ENCODE peak calls at places on chromosomes 3 and 15, in six cellular contexts. H is CD4-positive, alpha-beta T cell; C is D341Med; F is activated CD4-positive, alpha-beta T cell treated with anti-CD3 and anti-CD28 coated beads, Interleukin-2, amount 50 U/mL, for 1 hour; O is GM19239; I is globus pallidus. V is an unnamed sample.

GRCh38 chr15:92385096-92385495 is 8.6 kb upstream of the ST8SIA2 start:
- DNase-seq in H (no peak), C (no peak), F (no peak), O (no peak), I (no peak), V (no peak)

GRCh38 chr3:124529826-124530571 is 200.3 kb upstream of the UMPS start:
- DNase-seq in H (no peak), C (no peak), F (no peak), O (no peak), I (peak), V (no peak)

GRCh38 chr3:4828279-4829030 is 150.8 kb upstream of the BHLHE40 start:
- DNase-seq in H (no peak), C (no peak), F (no peak), O (no peak), I (no peak), V (no peak)

GRCh38 chr15:77599357-77599756 is 33.4 kb downstream of the LINGO1 start:
- DNase-seq in H (no peak), C (no peak), F (no peak), O (no peak), I (no peak), V (no peak)

GRCh38 chr3:47527952-47528718 is 14.6 kb upstream of the ELP6 start:
- DNase-seq in H (no peak), C (no peak), F (no peak), O (no peak), I (no peak), V (no peak)

GRCh38 chr15:101348643-101349496 is 53.8 kb upstream of the SNRPA1 start:
- DNase-seq in H (no peak), C (no peak), F (no peak), O (no peak), I (no peak), V (peak)

GRCh38 chr3:138767498-138768104 is 67.1 kb downstream of the PIK3CB start:
- DNase-seq in H (no peak), C (no peak), F (no peak), O (no peak), I (no peak), V (no peak)

GRCh38 chr3:175392653-175393052 is 533.5 kb downstream of the NAALADL2 start:
- DNase-seq in H (no peak), C (no peak), F (no peak), O (no peak), I (no peak), V (no peak)

GRCh38 chr3:105688821-105689220 is 180.0 kb downstream of the CBLB start:
- DNase-seq in H (no peak), C (no peak), F (no peak), O (no peak), I (no peak), V (no peak)

GRCh38 chr3:37752661-37753055 is 109.0 kb upstream of the CTDSPL start:
- DNase-seq in H (no peak), C (no peak), F (no peak), O (no peak), I (no peak), V (no peak)

GRCh38 chr3:8458711-8459110 is 42.9 kb upstream of the LMCD1 start:
- DNase-seq in H (no peak), C (no peak), F (no peak), O (no peak), I (no peak), V (no peak)

GRCh38 chr3:127339943-127340861 is 52.4 kb upstream of the PRR20G start:
- DNase-seq in H (no peak), C (peak), F (no peak), O (no peak), I (no peak), V (no peak)

GRCh38 chr3:122560680-122561079 is 3.4 kb downstream of the PARP9 start:
- DNase-seq in H (peak), C (peak), F (peak), O (peak), I (peak), V (peak)

GRCh38 chr15:48244923-48245322 is 38.8 kb downstream of the SLC12A1 start:
- DNase-seq in H (no peak), C (no peak), F (no peak), O (no peak), I (no peak), V (no peak)

GRCh38 chr3:50271314-50272072 is 2.5 kb downstream of the SEMA3B start:
- DNase-seq in H (no peak), C (no peak), F (no peak), O (no peak), I (no peak), V (no peak)

GRCh38 chr15:81886080-81886479 is 159.7 kb downstream of the MEX3B start:
- DNase-seq in H (no peak), C (no peak), F (no peak), O (no peak), I (no peak), V (no peak)

GRCh38 chr3:51353566-51354140 is 31.4 kb upstream of the MANF start:
- DNase-seq in H (no peak), C (no peak), F (no peak), O (no peak), I (no peak), V (no peak)

GRCh38 chr3:58308728-58309127 is 2.4 kb downstream of the HTD2 start:
- DNase-seq in H (no peak), C (no peak), F (no peak), O (no peak), I (no peak), V (no peak)

GRCh38 chr3:10182950-10183349 is 18.2 kb downstream of the IRAK2 start:
- DNase-seq in H (no peak), C (no peak), F (no peak), O (no peak), I (no peak), V (no peak)

GRCh38 chr15:89366656-89367393 is 32.2 kb upstream of the POLG start:
- DNase-seq in H (no peak), C (no peak), F (no peak), O (no peak), I (no peak), V (no peak)

GRCh38 chr3:64163755-64164148 is 61.5 kb downstream of the PRICKLE2 start:
- DNase-seq in H (no peak), C (no peak), F (no peak), O (no peak), I (no peak), V (no peak)

GRCh38 chr3:5038243-5038642 is 59.0 kb downstream of the BHLHE40 start:
- DNase-seq in H (no peak), C (no peak), F (no peak), O (no peak), I (no peak), V (no peak)

GRCh38 chr3:64174328-64174727 is 50.9 kb downstream of the PRICKLE2 start:
- DNase-seq in H (no peak), C (no peak), F (no peak), O (no peak), I (no peak), V (no peak)

GRCh38 chr15:46129145-46129544 is 494.3 kb downstream of the SQOR start:
- DNase-seq in H (no peak), C (no peak), F (no peak), O (no peak), I (no peak), V (no peak)

GRCh38 chr3:59777559-59778178 is 727.8 kb upstream of the CFAP20DC start:
- DNase-seq in H (no peak), C (no peak), F (no peak), O (no peak), I (no peak), V (no peak)

GRCh38 chr3:195549931-195550519 is 6.9 kb upstream of the PPP1R2 start:
- DNase-seq in H (peak), C (no peak), F (peak), O (no peak), I (no peak), V (peak)

GRCh38 chr3:45706133-45706808 is 17.1 kb downstream of the SACM1L start:
- DNase-seq in H (no peak), C (no peak), F (no peak), O (no peak), I (no peak), V (no peak)

GRCh38 chr3:78645628-78646310 is 1122.0 kb downstream of the ROBO1 start:
- DNase-seq in H (no peak), C (peak), F (no peak), O (peak), I (peak), V (peak)

GRCh38 chr3:129161860-129162271 is 1.0 kb upstream of the ISY1 start:
- DNase-seq in H (no peak), C (no peak), F (peak), O (no peak), I (no peak), V (peak)

GRCh38 chr3:81643721-81644120 is 117.7 kb downstream of the GBE1 start:
- DNase-seq in H (no peak), C (peak), F (no peak), O (no peak), I (peak), V (no peak)

GRCh38 chr3:5304789-5305680 is 117.5 kb downstream of the EDEM1 start:
- DNase-seq in H (no peak), C (peak), F (no peak), O (peak), I (peak), V (peak)

GRCh38 chr3:10495003-10495402 is 10.4 kb downstream of the ATP2B2 start:
- DNase-seq in H (no peak), C (no peak), F (no peak), O (no peak), I (no peak), V (peak)

GRCh38 chr3:25235471-25235870 is 192.6 kb upstream of the RARB start:
- DNase-seq in H (no peak), C (no peak), F (no peak), O (no peak), I (no peak), V (no peak)